ENCODE peak calls at places on chromosomes 7 and 10, in six cellular contexts. T is IMR-90, K is testis, I is fibroblast of lung, G is cardiac muscle cell, D is A673. Q is an unnamed sample. For H3K4me1, the result is how much of the 10 kb centered on the place peaks cover.

GRCh38 chr10:132532784-132533560 is 4.6 kb upstream of the INPP5A start:
- DNase-seq in K (no peak), T (peak), G (no peak), D (no peak), I (peak), Q (peak)

GRCh38 chr7:80450621-80451308 is 61.1 kb downstream of the GNAT3 start:
- DNase-seq in K (no peak), D (no peak), I (peak), T (peak), G (no peak), Q (no peak)

GRCh38 chr7:129610709-129611245 is 743 bp upstream of the NRF1 start:
- DNase-seq in T (no peak), D (no peak), I (no peak), G (no peak), K (peak), Q (peak)

GRCh38 chr7:34823650-34824258 is 165.7 kb downstream of the NPSR1 start:
- DNase-seq in I (peak), K (peak), G (peak), D (peak), T (peak), Q (no peak)

GRCh38 chr10:77837925-77838595 is 88.5 kb downstream of the DLG5 start:
- DNase-seq in D (no peak), I (no peak), K (peak), G (peak), T (no peak), Q (no peak)

GRCh38 chr10:11178606-11179221 is 161.0 kb downstream of the CELF2 start:
- DNase-seq in I (peak), T (peak), D (no peak), G (peak), K (peak), Q (peak)

GRCh38 chr10:132651511-132652029 is 114.0 kb downstream of the INPP5A start:
- DNase-seq in G (no peak), K (no peak), T (no peak), D (no peak), I (no peak), Q (peak)

GRCh38 chr7:75690121-75690523 is 48.6 kb downstream of the HIP1 start:
- DNase-seq in I (no peak), G (no peak), D (no peak), T (no peak), K (no peak), Q (no peak)

GRCh38 chr7:92766461-92767003 is 69.8 kb downstream of the CDK6 start:
- DNase-seq in T (peak), D (no peak), K (no peak), I (peak), G (peak), Q (no peak)

GRCh38 chr7:1758417-1758858 is 88.4 kb downstream of the ELFN1 start:
- DNase-seq in D (peak), T (peak), K (peak), I (peak), G (peak), Q (no peak)

GRCh38 chr7:25624837-25625236 is 396.6 kb upstream of the NPVF start:
- DNase-seq in T (no peak), I (no peak), D (no peak), G (no peak), K (peak), Q (peak)

GRCh38 chr10:86642021-86642420 is 12.3 kb upstream of the OPN4 start:
- DNase-seq in G (no peak), T (no peak), I (no peak), D (no peak), K (no peak), Q (no peak)

DNA sequence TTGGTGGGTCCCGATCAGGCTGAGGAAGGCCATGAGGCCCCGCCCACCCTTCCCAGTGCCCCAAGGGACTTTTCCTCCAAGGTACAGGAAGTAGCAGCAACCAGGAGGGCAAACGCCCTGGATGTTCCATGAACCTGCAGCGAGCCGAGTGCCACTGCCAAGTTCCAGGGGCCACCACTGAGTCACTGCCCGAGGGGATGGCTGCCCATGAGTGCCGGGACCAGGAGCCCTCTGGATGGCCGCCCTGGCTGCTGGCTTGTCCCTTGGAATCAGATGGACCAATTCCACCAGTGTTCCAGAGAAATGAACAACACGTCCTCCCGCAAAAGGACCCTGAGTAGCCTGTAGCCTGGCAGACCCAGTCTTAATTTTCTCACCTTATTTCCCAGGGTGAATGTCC is 74.2 kb downstream of the ZRANB1 start:
- DNase-seq in D (no peak), I (no peak), G (no peak), K (no peak), T (no peak), Q (no peak)
- H3K4me1 ChIP-seq in D (under half), I (under half), G (under half), K (half or more), T (under half), Q (under half)

GRCh38 chr7:47543056-47543455 is 38.9 kb downstream of the TNS3 start:
- DNase-seq in K (no peak), G (no peak), T (no peak), I (no peak), D (no peak), Q (no peak)
- H3K4me1 ChIP-seq in K (under half), G (under half), T (under half), I (under half), D (under half), Q (under half)

DNA sequence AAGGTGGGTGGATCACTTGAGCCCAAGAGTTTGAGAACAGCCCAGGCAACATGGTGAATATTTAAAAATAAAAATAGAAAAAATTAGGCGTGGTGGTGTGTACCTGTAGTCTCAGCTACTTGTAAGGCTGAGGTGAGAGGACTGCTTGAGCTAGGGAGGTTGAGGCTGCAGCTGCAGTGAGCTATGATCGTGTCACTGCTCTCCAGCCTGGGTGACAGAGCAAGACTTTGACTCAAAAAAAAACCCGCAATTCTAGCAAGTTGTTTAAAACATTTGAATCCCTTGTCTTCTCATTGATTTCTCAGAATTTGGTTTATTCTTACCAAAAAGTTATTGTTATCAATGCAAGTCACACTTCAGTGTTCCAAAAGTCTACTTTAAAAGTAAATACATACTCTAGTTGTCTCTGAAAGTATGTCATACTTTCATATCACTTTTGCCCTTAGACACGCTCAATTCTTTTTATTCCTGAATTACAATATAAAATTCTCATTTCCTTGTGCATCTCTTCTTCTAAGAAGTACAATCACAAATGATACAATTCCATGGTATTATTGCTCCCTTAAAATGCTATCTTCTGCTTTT is 6.3 kb downstream of the EPC1 start:
- DNase-seq in I (no peak), T (no peak), K (no peak), D (no peak), G (no peak), Q (no peak)
- H3K4me1 ChIP-seq in I (under half), T (under half), K (under half), D (half or more), G (under half), Q (under half)

GRCh38 chr10:60234531-60234930 is 155.1 kb downstream of the ANK3 start:
- DNase-seq in T (no peak), G (no peak), K (no peak), I (no peak), D (no peak), Q (no peak)
- H3K4me1 ChIP-seq in T (under half), G (under half), K (under half), I (under half), D (under half), Q (under half)

GRCh38 chr10:127905623-127906261 is 1.2 kb upstream of the PTPRE start:
- DNase-seq in I (no peak), D (no peak), G (no peak), T (no peak), K (no peak), Q (no peak)

GRCh38 chr10:127906548-127907377 is at the start of gene PTPRE:
- DNase-seq in T (peak), G (peak), I (peak), D (peak), K (peak), Q (peak)

GRCh38 chr10:127904931-127905622 is 1.8 kb upstream of the PTPRE start:
- DNase-seq in T (no peak), K (no peak), G (no peak), D (no peak), I (no peak), Q (no peak)

GRCh38 chr10:127903789-127904188 is 3.1 kb upstream of the PTPRE start:
- DNase-seq in I (no peak), T (no peak), D (no peak), G (no peak), K (no peak), Q (no peak)

GRCh38 chr10:127904311-127904710 is 2.6 kb upstream of the PTPRE start:
- DNase-seq in I (no peak), D (no peak), G (no peak), T (no peak), K (no peak), Q (no peak)
- H3K4me1 ChIP-seq in I (under half), D (under half), G (under half), T (under half), K (under half), Q (under half)

GRCh38 chr7:130939285-130940095 is 205.5 kb upstream of the KLF14 start:
- DNase-seq in T (peak), I (peak), G (no peak), D (peak), K (no peak), Q (no peak)
- H3K4me1 ChIP-seq in T (under half), I (under half), G (under half), D (half or more), K (under half), Q (under half)

DNA sequence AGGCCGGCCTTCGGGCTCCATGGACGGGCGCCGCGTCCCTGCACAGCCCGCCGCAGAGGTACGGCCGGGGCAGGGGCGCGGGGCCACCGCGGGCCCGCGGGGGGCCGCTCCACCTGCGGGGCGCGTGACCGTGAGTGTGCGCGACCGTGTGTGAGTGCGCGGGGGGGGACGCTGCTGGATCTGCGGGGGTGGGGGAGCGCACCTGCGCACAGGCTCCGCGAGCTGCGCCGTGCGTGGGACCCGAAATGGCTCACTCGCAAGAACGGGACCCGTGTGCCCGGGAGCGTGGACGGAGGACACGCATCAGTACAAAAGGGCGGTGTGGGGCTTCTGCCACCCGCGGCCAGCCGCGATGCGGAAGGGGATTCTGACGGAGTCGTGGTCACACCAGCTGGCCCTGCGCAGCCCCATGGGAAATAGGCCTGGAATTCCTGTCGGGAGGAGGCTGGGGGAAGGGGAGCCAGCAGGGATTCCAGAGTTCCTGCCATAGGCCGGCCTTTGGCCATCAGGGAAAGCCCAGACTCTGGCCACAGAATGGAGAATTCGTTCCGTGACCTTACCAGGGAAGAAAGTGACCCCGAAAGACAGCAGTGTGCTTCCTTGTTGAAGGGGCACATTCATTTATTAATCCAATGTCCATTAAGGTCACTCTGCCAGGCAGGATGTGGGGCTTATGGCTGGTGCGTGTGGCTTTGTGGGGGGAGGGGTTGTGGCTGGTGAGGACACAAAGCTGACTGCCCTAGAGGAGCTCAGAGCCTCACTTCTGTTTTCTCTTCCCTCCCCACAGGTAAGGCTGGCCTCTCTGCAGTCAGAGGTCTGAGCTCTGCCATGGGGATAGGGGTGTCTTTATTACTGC is 490 bp downstream of the REPIN1 start:
- DNase-seq in I (peak), G (peak), T (peak), K (peak), D (peak), Q (peak)
- H3K4me1 ChIP-seq in I (under half), G (under half), T (under half), K (under half), D (under half), Q (under half)

DNA sequence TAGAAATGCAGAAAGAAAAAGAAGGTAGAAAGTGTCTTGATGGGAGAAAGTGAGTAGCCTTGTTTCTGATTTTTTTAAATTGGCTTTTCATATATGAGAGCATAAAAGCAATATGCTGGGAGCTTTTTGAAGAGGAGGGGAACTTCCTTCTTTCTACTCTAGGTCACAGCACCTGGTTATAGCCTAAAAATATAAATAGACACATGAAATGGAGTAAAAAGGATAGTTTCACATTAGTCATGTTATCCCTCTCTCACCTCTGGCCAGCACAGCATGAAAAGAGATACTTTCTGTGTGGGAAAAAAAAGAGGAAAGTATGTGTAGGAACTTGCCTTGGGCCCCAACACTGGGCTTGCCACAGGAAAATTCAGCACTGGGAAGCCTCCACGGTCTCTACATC is 292.2 kb upstream of the ZWINT start:
- DNase-seq in I (no peak), G (no peak), K (no peak), T (no peak), D (no peak), Q (no peak)
- H3K4me1 ChIP-seq in I (under half), G (under half), K (under half), T (under half), D (under half), Q (under half)

GRCh38 chr10:128318366-128318765 is 192.1 kb upstream of the MKI67 start:
- DNase-seq in I (no peak), K (no peak), G (peak), T (no peak), D (no peak), Q (no peak)
- H3K4me1 ChIP-seq in I (under half), K (under half), G (under half), T (under half), D (under half), Q (under half)

GRCh38 chr10:5663692-5664427 is 2.5 kb downstream of the ASB13 start:
- DNase-seq in G (no peak), I (no peak), D (no peak), K (no peak), T (no peak), Q (no peak)

GRCh38 chr10:5658871-5659618 is 7.3 kb downstream of the ASB13 start:
- DNase-seq in G (peak), D (peak), T (no peak), K (no peak), I (no peak), Q (no peak)

GRCh38 chr10:5662708-5663579 is 3.5 kb downstream of the ASB13 start:
- DNase-seq in D (no peak), K (no peak), T (no peak), G (no peak), I (no peak), Q (no peak)

GRCh38 chr10:5659702-5660528 is 6.5 kb downstream of the ASB13 start:
- DNase-seq in G (no peak), D (no peak), I (peak), T (peak), K (peak), Q (peak)

GRCh38 chr10:5661043-5661442 is 5.4 kb downstream of the ASB13 start:
- DNase-seq in K (no peak), D (no peak), G (no peak), T (no peak), I (no peak), Q (no peak)
- H3K4me1 ChIP-seq in K (under half), D (under half), G (under half), T (under half), I (under half), Q (under half)